ENCODE peak calls at places on chromosomes 12 and 14, in five cellular contexts. One of them, this sample, is unnamed.

GRCh38 chr14:20343855-20344205 is 395 bp downstream of the PARP2 start:
- DNase-seq in fibroblast of lung: peak; percentile 33
- DNase-seq in NCI-H2029: no peak
- DNase-seq in tibial artery: no peak
- DNase-seq in anterior cingulate cortex: no peak
- DNase-seq in this sample: peak; percentile 21

GRCh38 chr12:56029166-56029519 is 8.3 kb downstream of the IKZF4 start:
- DNase-seq in tibial artery: no peak
- DNase-seq in NCI-H2029: no peak
- DNase-seq in anterior cingulate cortex: no peak
- DNase-seq in fibroblast of lung: peak; percentile 57
- DNase-seq in this sample: no peak

GRCh38 chr12:30837595-30837994 is 82.8 kb upstream of the CAPRIN2 start:
- DNase-seq in NCI-H2029: no peak
- DNase-seq in fibroblast of lung: no peak
- DNase-seq in anterior cingulate cortex: no peak
- DNase-seq in tibial artery: no peak
- DNase-seq in this sample: no peak

GRCh38 chr12:64091186-64091585 is 130.9 kb downstream of the KICS2 start:
- DNase-seq in NCI-H2029: no peak
- DNase-seq in tibial artery: no peak
- DNase-seq in fibroblast of lung: no peak
- DNase-seq in anterior cingulate cortex: no peak
- DNase-seq in this sample: no peak

GRCh38 chr12:42633594-42633993 is 44.0 kb upstream of the PRICKLE1 start:
- DNase-seq in anterior cingulate cortex: no peak
- DNase-seq in fibroblast of lung: no peak
- DNase-seq in tibial artery: no peak
- DNase-seq in NCI-H2029: no peak
- DNase-seq in this sample: no peak

GRCh38 chr12:54388214-54389138 is 3.9 kb upstream of the ZNF385A start:
- DNase-seq in fibroblast of lung: no peak
- DNase-seq in anterior cingulate cortex: no peak
- DNase-seq in tibial artery: no peak
- DNase-seq in NCI-H2029: no peak
- DNase-seq in this sample: no peak

GRCh38 chr14:32426596-32427408 is 97.7 kb downstream of the AKAP6 start:
- DNase-seq in tibial artery: no peak
- DNase-seq in fibroblast of lung: no peak
- DNase-seq in NCI-H2029: no peak
- DNase-seq in anterior cingulate cortex: no peak
- DNase-seq in this sample: no peak

GRCh38 chr14:68619805-68620574 is 172.9 kb downstream of the ZFP36L1 start:
- DNase-seq in NCI-H2029: no peak
- DNase-seq in fibroblast of lung: peak; percentile 63
- DNase-seq in anterior cingulate cortex: no peak
- DNase-seq in tibial artery: peak; percentile 47
- DNase-seq in this sample: no peak

GRCh38 chr12:6778212-6778570 is 5.9 kb downstream of the LAG3 start:
- DNase-seq in NCI-H2029: no peak
- DNase-seq in anterior cingulate cortex: peak; percentile 52
- DNase-seq in tibial artery: peak; percentile 81
- DNase-seq in fibroblast of lung: peak; percentile 40
- DNase-seq in this sample: no peak

GRCh38 chr14:24013654-24014514 is 25.2 kb downstream of the DHRS4L2 start:
- DNase-seq in tibial artery: no peak
- DNase-seq in anterior cingulate cortex: no peak
- DNase-seq in fibroblast of lung: peak; percentile 50
- DNase-seq in NCI-H2029: peak; percentile 77
- DNase-seq in this sample: peak; percentile 56

GRCh38 chr14:69312608-69313007 is 52.6 kb downstream of the GALNT16 start:
- DNase-seq in anterior cingulate cortex: peak; percentile 19
- DNase-seq in fibroblast of lung: no peak
- DNase-seq in NCI-H2029: no peak
- DNase-seq in tibial artery: peak; percentile 57
- DNase-seq in this sample: no peak

GRCh38 chr14:48616941-48617340 is 941.5 kb upstream of the MDGA2 start:
- DNase-seq in anterior cingulate cortex: no peak
- DNase-seq in tibial artery: no peak
- DNase-seq in fibroblast of lung: no peak
- DNase-seq in NCI-H2029: no peak
- DNase-seq in this sample: no peak

GRCh38 chr14:22375321-22375930 is 213.6 kb downstream of the DAD1 start:
- DNase-seq in NCI-H2029: peak; percentile 31
- DNase-seq in anterior cingulate cortex: no peak
- DNase-seq in tibial artery: no peak
- DNase-seq in fibroblast of lung: peak; percentile 41
- DNase-seq in this sample: peak; percentile 24

GRCh38 chr12:27024291-27024690 is 1.9 kb downstream of the MED21 start:
- DNase-seq in anterior cingulate cortex: no peak
- DNase-seq in fibroblast of lung: no peak
- DNase-seq in NCI-H2029: no peak
- DNase-seq in tibial artery: no peak
- DNase-seq in this sample: no peak

GRCh38 chr14:77556946-77557345 is 58.3 kb upstream of the ISM2 start:
- DNase-seq in fibroblast of lung: no peak
- DNase-seq in tibial artery: no peak
- DNase-seq in NCI-H2029: no peak
- DNase-seq in anterior cingulate cortex: no peak
- DNase-seq in this sample: no peak

GRCh38 chr12:7092229-7092985 is at the start of gene C1R:
- DNase-seq in fibroblast of lung: peak; percentile 87
- DNase-seq in tibial artery: peak; percentile 92
- DNase-seq in NCI-H2029: no peak
- DNase-seq in anterior cingulate cortex: no peak
- DNase-seq in this sample: peak; percentile 72

GRCh38 chr14:37889087-37889486 is 293.7 kb downstream of the TTC6 start:
- DNase-seq in tibial artery: no peak
- DNase-seq in anterior cingulate cortex: no peak
- DNase-seq in NCI-H2029: peak; percentile 58
- DNase-seq in fibroblast of lung: no peak
- DNase-seq in this sample: no peak

GRCh38 chr14:59482120-59482434 is 2.1 kb downstream of the L3HYPDH start:
- DNase-seq in fibroblast of lung: no peak
- DNase-seq in NCI-H2029: no peak
- DNase-seq in tibial artery: no peak
- DNase-seq in anterior cingulate cortex: no peak
- DNase-seq in this sample: no peak

GRCh38 chr12:93990832-93991748 is 157.3 kb upstream of the PLXNC1 start:
- DNase-seq in tibial artery: peak; percentile 68
- DNase-seq in anterior cingulate cortex: no peak
- DNase-seq in NCI-H2029: no peak
- DNase-seq in fibroblast of lung: peak; percentile 64
- DNase-seq in this sample: peak; percentile 32

GRCh38 chr14:26415618-26416123 is 182.2 kb downstream of the NOVA1 start:
- DNase-seq in anterior cingulate cortex: no peak
- DNase-seq in NCI-H2029: no peak
- DNase-seq in tibial artery: peak; percentile 67
- DNase-seq in fibroblast of lung: peak; percentile 3
- DNase-seq in this sample: peak; percentile 37

GRCh38 chr12:50677858-50678257 is 86.0 kb upstream of the ATF1 start:
- DNase-seq in tibial artery: no peak
- DNase-seq in anterior cingulate cortex: no peak
- DNase-seq in fibroblast of lung: peak; percentile 65
- DNase-seq in NCI-H2029: no peak
- DNase-seq in this sample: peak; percentile 14

GRCh38 chr14:65949711-65950516 is 536.3 kb upstream of the CCDC196 start:
- DNase-seq in NCI-H2029: peak; percentile 34
- DNase-seq in anterior cingulate cortex: no peak
- DNase-seq in tibial artery: no peak
- DNase-seq in fibroblast of lung: peak; percentile 58
- DNase-seq in this sample: no peak

GRCh38 chr14:44898547-44898946 is 63.2 kb downstream of the KLHL28 start:
- DNase-seq in NCI-H2029: no peak
- DNase-seq in anterior cingulate cortex: no peak
- DNase-seq in tibial artery: no peak
- DNase-seq in fibroblast of lung: peak; percentile 12
- DNase-seq in this sample: peak; percentile 2

GRCh38 chr12:34347367-34347766 is 325.1 kb downstream of the ALG10 start:
- DNase-seq in NCI-H2029: no peak
- DNase-seq in anterior cingulate cortex: no peak
- DNase-seq in tibial artery: no peak
- DNase-seq in fibroblast of lung: no peak
- DNase-seq in this sample: no peak

GRCh38 chr14:65588426-65589140 is 176.1 kb downstream of the FUT8 start:
- DNase-seq in NCI-H2029: no peak
- DNase-seq in fibroblast of lung: peak; percentile 43
- DNase-seq in tibial artery: no peak
- DNase-seq in anterior cingulate cortex: no peak
- DNase-seq in this sample: no peak

GRCh38 chr14:44453433-44454171 is 53.5 kb downstream of the FSCB start:
- DNase-seq in anterior cingulate cortex: no peak
- DNase-seq in fibroblast of lung: no peak
- DNase-seq in NCI-H2029: peak; percentile 67
- DNase-seq in tibial artery: no peak
- DNase-seq in this sample: no peak

GRCh38 chr12:65824314-65824563 is at the start of gene HMGA2:
- DNase-seq in anterior cingulate cortex: no peak
- DNase-seq in NCI-H2029: no peak
- DNase-seq in tibial artery: no peak
- DNase-seq in fibroblast of lung: no peak
- DNase-seq in this sample: peak; percentile 77

GRCh38 chr14:31205681-31206535 is 1.7 kb downstream of the HECTD1 start:
- DNase-seq in NCI-H2029: peak; percentile 55
- DNase-seq in anterior cingulate cortex: no peak
- DNase-seq in tibial artery: no peak
- DNase-seq in fibroblast of lung: peak; percentile 75
- DNase-seq in this sample: peak; percentile 57

GRCh38 chr12:124386059-124386458 is 91.2 kb downstream of the RFLNA start:
- DNase-seq in anterior cingulate cortex: no peak
- DNase-seq in tibial artery: no peak
- DNase-seq in fibroblast of lung: peak; percentile 49
- DNase-seq in NCI-H2029: no peak
- DNase-seq in this sample: no peak

GRCh38 chr14:92963301-92964123 is 40.6 kb downstream of the CHGA start:
- DNase-seq in anterior cingulate cortex: no peak
- DNase-seq in tibial artery: no peak
- DNase-seq in fibroblast of lung: peak; percentile 7
- DNase-seq in NCI-H2029: no peak
- DNase-seq in this sample: no peak

GRCh38 chr12:57838594-57839302 is 7.8 kb downstream of the CTDSP2 start:
- DNase-seq in NCI-H2029: no peak
- DNase-seq in fibroblast of lung: no peak
- DNase-seq in anterior cingulate cortex: no peak
- DNase-seq in tibial artery: no peak
- DNase-seq in this sample: no peak

GRCh38 chr14:83280719-83281118 is 1747.1 kb upstream of the SEL1L start:
- DNase-seq in fibroblast of lung: no peak
- DNase-seq in tibial artery: no peak
- DNase-seq in anterior cingulate cortex: no peak
- DNase-seq in NCI-H2029: no peak
- DNase-seq in this sample: no peak

GRCh38 chr12:25813843-25814242 is 144.6 kb upstream of the RASSF8 start:
- DNase-seq in tibial artery: no peak
- DNase-seq in NCI-H2029: no peak
- DNase-seq in anterior cingulate cortex: no peak
- DNase-seq in fibroblast of lung: no peak
- DNase-seq in this sample: no peak

GRCh38 chr12:96234591-96235496 is 40.7 kb downstream of the ELK3 start:
- DNase-seq in NCI-H2029: no peak
- DNase-seq in tibial artery: no peak
- DNase-seq in anterior cingulate cortex: no peak
- DNase-seq in fibroblast of lung: no peak
- DNase-seq in this sample: no peak

GRCh38 chr12:47349770-47350408 is 270.1 kb upstream of the AMIGO2 start:
- DNase-seq in anterior cingulate cortex: no peak
- DNase-seq in tibial artery: no peak
- DNase-seq in NCI-H2029: no peak
- DNase-seq in fibroblast of lung: peak; percentile 86
- DNase-seq in this sample: no peak

GRCh38 chr14:54322668-54323380 is 74.0 kb upstream of the CDKN3 start:
- DNase-seq in tibial artery: no peak
- DNase-seq in NCI-H2029: no peak
- DNase-seq in fibroblast of lung: no peak
- DNase-seq in anterior cingulate cortex: no peak
- DNase-seq in this sample: no peak

GRCh38 chr14:93239869-93240677 is 33.0 kb downstream of the UBR7 start:
- DNase-seq in fibroblast of lung: peak; percentile 79
- DNase-seq in tibial artery: no peak
- DNase-seq in anterior cingulate cortex: no peak
- DNase-seq in NCI-H2029: no peak
- DNase-seq in this sample: no peak